ENCODE peak calls at places on chromosome 15, in five cellular contexts. N is GM19239, S is AG08396, A is T-helper 17 cell, P is bronchial epithelial cell. L is an unnamed sample.
A peak's percentile ranks its signal among the peaks of the same experiment; 100 is the strongest.

GRCh38 chr15:63877713-63878271 is 44.0 kb upstream of the HERC1 start:
- DNase-seq in N (no peak), S (no peak), A (no peak), P (no peak), L (no peak)

GRCh38 chr15:100570735-100571363 is 31.1 kb downstream of the LINS1 start:
- DNase-seq in N (no peak), S (no peak), A (no peak), P (no peak), L (no peak)

GRCh38 chr15:88187195-88187594 is 69.3 kb downstream of the NTRK3 start:
- DNase-seq in N (no peak), S (no peak), A (no peak), P (no peak), L (no peak)

GRCh38 chr15:28977377-28978010 is 91.7 kb downstream of the APBA2 start:
- DNase-seq in N (no peak), S (peak; percentile 89), A (no peak), P (peak; percentile 96), L (peak; percentile 92)

GRCh38 chr15:92075764-92076163 is 222.3 kb downstream of the SLCO3A1 start:
- DNase-seq in N (no peak), S (no peak), A (no peak), P (peak; percentile 75), L (no peak)

GRCh38 chr15:25694823-25695312 is 168.3 kb downstream of the ATP10A start:
- DNase-seq in N (no peak), S (no peak), A (no peak), P (no peak), L (no peak)

GRCh38 chr15:96312641-96313335 is 17.7 kb upstream of the NR2F2 start:
- DNase-seq in N (no peak), S (no peak), A (no peak), P (peak; percentile 96), L (no peak)

GRCh38 chr15:88610756-88611231 is 10.3 kb upstream of the AEN start:
- DNase-seq in N (no peak), S (no peak), A (no peak), P (no peak), L (no peak)

GRCh38 chr15:79339588-79340314 is 28.8 kb downstream of the TMED3 start:
- DNase-seq in N (peak; percentile 9), S (peak; percentile 34), A (no peak), P (peak; percentile 35), L (no peak)

L was measured in stromal cell of bone marrow.